ENCODE peak calls at places on chromosomes 5 and 9, in six cellular contexts. U is CD8-positive, alpha-beta T cell; A is epithelial cell of esophagus; N is WTC11; R is cardiac septum; F is stimulated activated CD8-positive, alpha-beta memory T cell treated with anti-CD3 and anti-CD28 coated beads, Interleukin-4, amount 100 ng/mL, for 1 hour. E is an unnamed sample.

GRCh38 chr9:104544644-104545043 is 8.0 kb upstream of the OR13C3 start:
- DNase-seq in U (no peak), A (no peak), N (no peak), R (no peak), F (no peak), E (no peak)

GRCh38 chr9:137379761-137380161 is 43.2 kb downstream of the EXD3 start:
- DNase-seq in U (no peak), A (no peak), N (peak; percentile 7), R (peak; percentile 20), F (no peak), E (no peak)

GRCh38 chr5:131379723-131380122 is 115.9 kb downstream of the CDC42SE2 start:
- DNase-seq in U (peak; percentile 58), A (peak; percentile 58), N (no peak), R (no peak), F (peak; percentile 28), E (peak; percentile 88)

GRCh38 chr5:89203611-89204010 is 320.6 kb upstream of the MEF2C start:
- DNase-seq in U (no peak), A (no peak), N (no peak), R (no peak), F (no peak), E (no peak)

GRCh38 chr9:127561491-127562270 is 50.4 kb upstream of the STXBP1 start:
- DNase-seq in U (no peak), A (peak; percentile 100), N (no peak), R (peak; percentile 89), F (no peak), E (no peak)

GRCh38 chr5:179060116-179061008 is at the start of gene ZNF354C:
- DNase-seq in U (peak; percentile 80), A (peak; percentile 86), N (peak; percentile 96), R (peak; percentile 95), F (peak; percentile 58), E (peak; percentile 90)

GRCh38 chr9:38015267-38015666 is 53.8 kb downstream of the SHB start:
- DNase-seq in U (no peak), A (no peak), N (no peak), R (no peak), F (no peak), E (no peak)

GRCh38 chr9:100488171-100488570 is 15.2 kb downstream of the TMEFF1 start:
- DNase-seq in U (no peak), A (no peak), N (no peak), R (no peak), F (no peak), E (no peak)

GRCh38 chr9:14260101-14260500 is 53.8 kb downstream of the NFIB start:
- DNase-seq in U (no peak), A (peak; percentile 35), N (no peak), R (no peak), F (no peak), E (no peak)

GRCh38 chr9:82882133-82882532 is 180.8 kb downstream of the RASEF start:
- DNase-seq in U (no peak), A (peak; percentile 23), N (no peak), R (no peak), F (no peak), E (no peak)

GRCh38 chr5:135234242-135235000 is 164.6 kb downstream of the MACROH2A1 start:
- DNase-seq in U (no peak), A (no peak), N (no peak), R (peak; percentile 67), F (no peak), E (no peak)

GRCh38 chr5:116273458-116274242 is 188.8 kb downstream of the COMMD10 start:
- DNase-seq in U (no peak), A (peak; percentile 5), N (no peak), R (no peak), F (no peak), E (no peak)

GRCh38 chr9:136052433-136052880 is 42.6 kb downstream of the NACC2 start:
- DNase-seq in U (no peak), A (no peak), N (no peak), R (peak; percentile 73), F (no peak), E (no peak)

GRCh38 chr5:146027746-146028145 is 77.6 kb downstream of the PLAC8L1 start:
- DNase-seq in U (no peak), A (peak; percentile 96), N (no peak), R (no peak), F (no peak), E (no peak)

GRCh38 chr9:70601000-70601929 is 186.8 kb upstream of the KLF9 start:
- DNase-seq in U (no peak), A (peak; percentile 88), N (no peak), R (peak; percentile 94), F (no peak), E (no peak)

GRCh38 chr5:14035859-14036440 is 91.5 kb upstream of the DNAH5 start:
- DNase-seq in U (no peak), A (peak; percentile 99), N (peak; percentile 33), R (no peak), F (no peak), E (no peak)

GRCh38 chr9:131072871-131073237 is 23.5 kb upstream of the AIF1L start:
- DNase-seq in U (no peak), A (no peak), N (no peak), R (no peak), F (no peak), E (no peak)

GRCh38 chr5:87195104-87195581 is 72.5 kb upstream of the RASA1 start:
- DNase-seq in U (no peak), A (peak; percentile 48), N (no peak), R (no peak), F (no peak), E (no peak)

GRCh38 chr9:85013703-85014102 is 344.2 kb downstream of the NTRK2 start:
- DNase-seq in U (no peak), A (peak; percentile 32), N (no peak), R (no peak), F (no peak), E (no peak)

GRCh38 chr5:39283231-39283818 is 64.0 kb upstream of the FYB1 start:
- DNase-seq in U (peak; percentile 50), A (peak; percentile 83), N (peak; percentile 18), R (no peak), F (peak; percentile 23), E (peak; percentile 85)

GRCh38 chr9:9612270-9612669 is 1000.5 kb downstream of the PTPRD start:
- DNase-seq in U (no peak), A (no peak), N (no peak), R (no peak), F (no peak), E (no peak)

GRCh38 chr9:131799177-131799823 is 59.4 kb upstream of the RAPGEF1 start:
- DNase-seq in U (peak; percentile 32), A (peak; percentile 59), N (peak; percentile 82), R (peak; percentile 79), F (no peak), E (peak; percentile 46)

GRCh38 chr5:80414113-80414512 is 6.2 kb downstream of the ZFYVE16 start:
- DNase-seq in U (no peak), A (peak; percentile 35), N (no peak), R (no peak), F (no peak), E (no peak)

GRCh38 chr5:159549046-159549445 is 218.8 kb upstream of the IL12B start:
- DNase-seq in U (no peak), A (no peak), N (no peak), R (no peak), F (no peak), E (no peak)

GRCh38 chr5:132056610-132057497 is 3.6 kb upstream of the IL3 start:
- DNase-seq in U (no peak), A (no peak), N (no peak), R (peak; percentile 72), F (no peak), E (no peak)

GRCh38 chr9:137971477-137972138 is 94.0 kb downstream of the CACNA1B start:
- DNase-seq in U (no peak), A (no peak), N (no peak), R (peak; percentile 72), F (no peak), E (no peak)

GRCh38 chr9:129887210-129888084 is 52.2 kb downstream of the USP20 start:
- DNase-seq in U (peak; percentile 37), A (peak; percentile 27), N (no peak), R (no peak), F (no peak), E (peak; percentile 73)

GRCh38 chr5:149799119-149799623 is 69.1 kb downstream of the PPARGC1B start:
- DNase-seq in U (no peak), A (peak; percentile 81), N (no peak), R (no peak), F (no peak), E (no peak)

GRCh38 chr5:5421961-5422818 is at the start of gene ICE1:
- DNase-seq in U (peak; percentile 91), A (peak; percentile 98), N (peak; percentile 97), R (peak; percentile 98), F (peak; percentile 88), E (peak; percentile 97)

GRCh38 chr9:77679696-77680359 is 31.7 kb upstream of the GNA14 start:
- DNase-seq in U (no peak), A (no peak), N (no peak), R (no peak), F (no peak), E (no peak)

GRCh38 chr5:6399978-6400910 is 21.9 kb upstream of the MED10 start:
- DNase-seq in U (no peak), A (peak; percentile 97), N (no peak), R (no peak), F (no peak), E (no peak)

GRCh38 chr9:134396825-134397224 is 70.6 kb downstream of the RXRA start:
- DNase-seq in U (peak; percentile 38), A (no peak), N (no peak), R (no peak), F (no peak), E (peak; percentile 79)

GRCh38 chr5:76269259-76269958 is 133.7 kb upstream of the IQGAP2 start:
- DNase-seq in U (no peak), A (no peak), N (no peak), R (no peak), F (no peak), E (peak; percentile 73)

GRCh38 chr5:166093312-166093711 is 2198.1 kb upstream of the WWC1 start:
- DNase-seq in U (no peak), A (no peak), N (no peak), R (no peak), F (no peak), E (no peak)

GRCh38 chr9:114371986-114372917 is 15.5 kb downstream of the AKNA start:
- DNase-seq in U (peak; percentile 38), A (peak; percentile 47), N (no peak), R (no peak), F (no peak), E (peak; percentile 61)

GRCh38 chr5:65157906-65158603 is 323.7 kb downstream of the ADAMTS6 start:
- DNase-seq in U (no peak), A (peak; percentile 69), N (no peak), R (no peak), F (no peak), E (no peak)

E was measured in CD4-positive, CD25-positive, alpha-beta regulatory T cell.